ENCODE peak calls at places on chromosome 17, in four cellular contexts. One of them, this sample, is unnamed.

GRCh38 chr17:72134560-72135399 is 14.0 kb downstream of the SOX9 start:
- DNase-seq in GM23338: no peak
- DNase-seq in GM23248: peak; percentile 45
- DNase-seq in OCI-LY7: no peak
- DNase-seq in this sample: peak; percentile 59

GRCh38 chr17:32546031-32546444 is 59.2 kb downstream of the CDK5R1 start:
- DNase-seq in GM23338: peak; percentile 91
- DNase-seq in GM23248: no peak
- DNase-seq in OCI-LY7: no peak
- DNase-seq in this sample: no peak

GRCh38 chr17:35104844-35105450 is 14.7 kb downstream of the RAD51D start:
- DNase-seq in GM23338: no peak
- DNase-seq in GM23248: no peak
- DNase-seq in OCI-LY7: no peak
- DNase-seq in this sample: no peak

GRCh38 chr17:20074001-20074400 is 64.8 kb downstream of the SPECC1 start:
- DNase-seq in GM23338: no peak
- DNase-seq in GM23248: no peak
- DNase-seq in OCI-LY7: no peak
- DNase-seq in this sample: no peak

GRCh38 chr17:63960430-63960829 is 12.3 kb downstream of the SCN4A start:
- DNase-seq in GM23338: peak; percentile 30
- DNase-seq in GM23248: no peak
- DNase-seq in OCI-LY7: no peak
- DNase-seq in this sample: no peak

GRCh38 chr17:52157161-52157560 is 1.4 kb downstream of the CA10 start:
- DNase-seq in GM23338: peak; percentile 52
- DNase-seq in GM23248: no peak
- DNase-seq in OCI-LY7: no peak
- DNase-seq in this sample: no peak

GRCh38 chr17:30263552-30264333 is 28.0 kb downstream of the BLMH start:
- DNase-seq in GM23338: no peak
- DNase-seq in GM23248: peak; percentile 15
- DNase-seq in OCI-LY7: no peak
- DNase-seq in this sample: no peak

GRCh38 chr17:8173871-8174322 is 2.3 kb downstream of the TMEM107 start:
- DNase-seq in GM23338: peak; percentile 69
- DNase-seq in GM23248: peak; percentile 22
- DNase-seq in OCI-LY7: peak; percentile 44
- DNase-seq in this sample: no peak

GRCh38 chr17:18860161-18860972 is 2.4 kb downstream of the PRPSAP2 start:
- DNase-seq in GM23338: no peak
- DNase-seq in GM23248: peak; percentile 53
- DNase-seq in OCI-LY7: no peak
- DNase-seq in this sample: peak; percentile 61

GRCh38 chr17:56699186-56699895 is 105.8 kb downstream of the NOG start:
- DNase-seq in GM23338: peak; percentile 80
- DNase-seq in GM23248: peak; percentile 99
- DNase-seq in OCI-LY7: no peak
- DNase-seq in this sample: peak; percentile 100

GRCh38 chr17:29005936-29006438 is at the start of gene SEZ6:
- DNase-seq in GM23338: peak; percentile 95
- DNase-seq in GM23248: peak; percentile 78
- DNase-seq in OCI-LY7: peak; percentile 44
- DNase-seq in this sample: peak; percentile 40

GRCh38 chr17:65656390-65657250 is 95.2 kb upstream of the AXIN2 start:
- DNase-seq in GM23338: no peak
- DNase-seq in GM23248: peak; percentile 43
- DNase-seq in OCI-LY7: no peak
- DNase-seq in this sample: no peak

GRCh38 chr17:1177099-1177996 is 2.4 kb downstream of the ABR start:
- DNase-seq in GM23338: no peak
- DNase-seq in GM23248: peak; percentile 72
- DNase-seq in OCI-LY7: no peak
- DNase-seq in this sample: peak; percentile 19

GRCh38 chr17:29363716-29364115 is 26.4 kb upstream of the TAOK1 start:
- DNase-seq in GM23338: no peak
- DNase-seq in GM23248: no peak
- DNase-seq in OCI-LY7: no peak
- DNase-seq in this sample: no peak

GRCh38 chr17:28807925-28808641 is 34.5 kb downstream of the FAM222B start:
- DNase-seq in GM23338: no peak
- DNase-seq in GM23248: peak; percentile 91
- DNase-seq in OCI-LY7: no peak
- DNase-seq in this sample: peak; percentile 74

GRCh38 chr17:74153821-74154430 is 49.6 kb upstream of the RPL38 start:
- DNase-seq in GM23338: no peak
- DNase-seq in GM23248: no peak
- DNase-seq in OCI-LY7: no peak
- DNase-seq in this sample: no peak

GRCh38 chr17:10349403-10349802 is 23.4 kb downstream of the MYH13 start:
- DNase-seq in GM23338: peak; percentile 69
- DNase-seq in GM23248: peak; percentile 11
- DNase-seq in OCI-LY7: no peak
- DNase-seq in this sample: no peak

GRCh38 chr17:77526728-77527355 is 386.1 kb downstream of the SEC14L1 start:
- DNase-seq in GM23338: no peak
- DNase-seq in GM23248: no peak
- DNase-seq in OCI-LY7: no peak
- DNase-seq in this sample: no peak

GRCh38 chr17:78962345-78962983 is 17.3 kb downstream of the LGALS3BP start:
- DNase-seq in GM23338: no peak
- DNase-seq in GM23248: peak; percentile 59
- DNase-seq in OCI-LY7: no peak
- DNase-seq in this sample: peak; percentile 76

GRCh38 chr17:2701996-2702741 is 9.4 kb downstream of the CLUH start:
- DNase-seq in GM23338: peak; percentile 50
- DNase-seq in GM23248: no peak
- DNase-seq in OCI-LY7: no peak
- DNase-seq in this sample: no peak

GRCh38 chr17:75077490-75078096 is 10.2 kb upstream of the SLC16A5 start:
- DNase-seq in GM23338: peak; percentile 66
- DNase-seq in GM23248: peak; percentile 47
- DNase-seq in OCI-LY7: peak; percentile 56
- DNase-seq in this sample: no peak

GRCh38 chr17:5263441-5263840 is 18.6 kb upstream of the RABEP1 start:
- DNase-seq in GM23338: no peak
- DNase-seq in GM23248: no peak
- DNase-seq in OCI-LY7: no peak
- DNase-seq in this sample: peak; percentile 59

GRCh38 chr17:74748529-74749261 is at the start of gene NHERF1:
- DNase-seq in GM23338: peak; percentile 95
- DNase-seq in GM23248: peak; percentile 97
- DNase-seq in OCI-LY7: peak; percentile 99
- DNase-seq in this sample: peak; percentile 98

GRCh38 chr17:69857412-69857835 is 217.6 kb upstream of the KCNJ16 start:
- DNase-seq in GM23338: no peak
- DNase-seq in GM23248: peak; percentile 82
- DNase-seq in OCI-LY7: no peak
- DNase-seq in this sample: peak; percentile 97

GRCh38 chr17:35786941-35787432 is 8.5 kb downstream of the MMP28 start:
- DNase-seq in GM23338: no peak
- DNase-seq in GM23248: peak; percentile 35
- DNase-seq in OCI-LY7: no peak
- DNase-seq in this sample: peak; percentile 41

GRCh38 chr17:45841883-45842525 is 2.7 kb upstream of the SPPL2C start:
- DNase-seq in GM23338: no peak
- DNase-seq in GM23248: no peak
- DNase-seq in OCI-LY7: no peak
- DNase-seq in this sample: peak; percentile 39

DNA sequence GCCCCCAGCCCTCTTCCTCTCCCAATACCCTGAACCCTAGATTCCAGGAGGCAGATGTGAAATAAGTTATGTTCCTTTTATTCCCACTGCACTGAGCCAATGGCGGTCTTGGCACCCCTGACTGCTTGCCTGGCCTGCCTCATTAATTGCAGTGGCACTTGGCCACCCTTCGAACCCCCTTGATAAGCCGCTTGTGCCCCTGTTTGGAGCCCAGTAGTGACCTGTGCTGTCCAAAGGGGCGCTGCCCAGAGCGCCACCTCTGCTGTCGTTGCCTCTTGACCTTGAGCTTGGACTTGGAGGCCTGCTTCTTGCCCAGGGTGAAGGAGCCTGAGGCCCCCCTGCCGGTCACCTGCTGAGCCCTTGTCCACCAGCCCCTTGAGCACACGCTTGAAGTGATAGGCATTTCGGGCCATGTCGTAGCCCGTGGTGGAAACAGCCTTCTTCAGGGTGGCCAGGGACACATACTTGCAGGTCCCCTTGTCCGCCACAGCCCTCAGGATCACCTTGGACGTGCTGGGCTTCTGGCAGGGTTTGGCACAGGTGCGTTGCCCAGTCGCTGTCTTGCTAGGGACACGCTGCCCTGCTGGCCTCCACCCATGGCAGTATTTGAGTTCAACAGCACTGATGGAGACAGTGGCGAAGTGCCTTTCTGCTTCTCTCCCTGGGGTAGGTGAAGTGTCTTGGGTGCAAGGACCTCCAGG is 5.7 kb downstream of the SGCA start:
- DNase-seq in GM23338: no peak
- DNase-seq in GM23248: no peak
- DNase-seq in OCI-LY7: no peak
- DNase-seq in this sample: no peak
- TF ChIP-seq EZH2phosphoT487 in GM23338: no peak
- TF ChIP-seq EZH2phosphoT487 in GM23248: no peak
- TF ChIP-seq EZH2phosphoT487 in OCI-LY7: no peak
- TF ChIP-seq EZH2phosphoT487 in this sample: no peak

DNA sequence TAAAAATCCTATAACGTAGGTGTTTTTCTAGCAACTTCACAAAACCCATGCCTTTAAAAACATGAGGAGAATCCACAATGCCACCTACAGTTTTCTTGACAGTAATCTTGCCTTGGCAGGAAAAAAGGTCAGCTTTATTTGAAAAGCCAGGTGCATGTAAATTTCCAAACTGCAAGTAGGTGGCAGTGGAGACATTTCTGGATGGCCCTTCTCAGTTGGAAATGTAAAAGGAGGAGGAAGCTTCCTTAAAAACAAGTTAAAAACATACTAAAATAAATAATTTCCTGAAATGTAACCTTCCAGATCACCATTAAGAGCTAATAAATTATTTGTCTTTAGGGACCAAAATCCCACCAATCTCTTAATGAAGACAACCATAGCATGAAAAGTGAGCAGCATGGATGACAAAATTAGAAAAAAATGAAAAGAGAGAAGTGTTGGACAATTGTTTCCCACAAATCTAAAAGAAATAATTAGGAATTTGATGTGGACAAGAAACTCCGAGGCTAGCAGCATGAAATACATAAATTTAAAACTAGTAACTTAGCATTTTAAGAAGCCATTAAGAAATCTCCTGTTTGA is 152.2 kb downstream of the SNX11 start:
- DNase-seq in GM23338: peak; percentile 79
- DNase-seq in GM23248: peak; percentile 58
- DNase-seq in OCI-LY7: peak; percentile 41
- DNase-seq in this sample: peak; percentile 87
- TF ChIP-seq EZH2phosphoT487 in GM23338: no peak
- TF ChIP-seq EZH2phosphoT487 in GM23248: no peak
- TF ChIP-seq EZH2phosphoT487 in OCI-LY7: no peak
- TF ChIP-seq EZH2phosphoT487 in this sample: no peak

GRCh38 chr17:80028030-80028429 is 7.6 kb downstream of the TBC1D16 start:
- DNase-seq in GM23338: no peak
- DNase-seq in GM23248: no peak
- DNase-seq in OCI-LY7: no peak
- DNase-seq in this sample: no peak

GRCh38 chr17:80025796-80026195 is 9.9 kb downstream of the TBC1D16 start:
- DNase-seq in GM23338: no peak
- DNase-seq in GM23248: no peak
- DNase-seq in OCI-LY7: no peak
- DNase-seq in this sample: no peak

GRCh38 chr17:80025140-80025539 is 10.5 kb downstream of the TBC1D16 start:
- DNase-seq in GM23338: peak; percentile 63
- DNase-seq in GM23248: no peak
- DNase-seq in OCI-LY7: no peak
- DNase-seq in this sample: no peak

GRCh38 chr17:80027043-80027435 is 8.6 kb downstream of the TBC1D16 start:
- DNase-seq in GM23338: no peak
- DNase-seq in GM23248: no peak
- DNase-seq in OCI-LY7: no peak
- DNase-seq in this sample: no peak

GRCh38 chr17:80026359-80027042 is 9.2 kb downstream of the TBC1D16 start:
- DNase-seq in GM23338: no peak
- DNase-seq in GM23248: no peak
- DNase-seq in OCI-LY7: no peak
- DNase-seq in this sample: no peak
- TF ChIP-seq EZH2phosphoT487 in GM23338: no peak
- TF ChIP-seq EZH2phosphoT487 in GM23248: no peak
- TF ChIP-seq EZH2phosphoT487 in OCI-LY7: no peak
- TF ChIP-seq EZH2phosphoT487 in this sample: no peak

GRCh38 chr17:67262420-67262819 is 17.4 kb upstream of the HELZ start:
- DNase-seq in GM23338: no peak
- DNase-seq in GM23248: no peak
- DNase-seq in OCI-LY7: no peak
- DNase-seq in this sample: no peak

GRCh38 chr17:67256075-67256732 is 11.2 kb upstream of the HELZ start:
- DNase-seq in GM23338: no peak
- DNase-seq in GM23248: no peak
- DNase-seq in OCI-LY7: no peak
- DNase-seq in this sample: no peak

GRCh38 chr17:67265620-67266019 is 20.6 kb upstream of the HELZ start:
- DNase-seq in GM23338: no peak
- DNase-seq in GM23248: no peak
- DNase-seq in OCI-LY7: no peak
- DNase-seq in this sample: no peak

GRCh38 chr17:67258836-67259468 is 14.0 kb upstream of the HELZ start:
- DNase-seq in GM23338: no peak
- DNase-seq in GM23248: no peak
- DNase-seq in OCI-LY7: no peak
- DNase-seq in this sample: no peak

DNA sequence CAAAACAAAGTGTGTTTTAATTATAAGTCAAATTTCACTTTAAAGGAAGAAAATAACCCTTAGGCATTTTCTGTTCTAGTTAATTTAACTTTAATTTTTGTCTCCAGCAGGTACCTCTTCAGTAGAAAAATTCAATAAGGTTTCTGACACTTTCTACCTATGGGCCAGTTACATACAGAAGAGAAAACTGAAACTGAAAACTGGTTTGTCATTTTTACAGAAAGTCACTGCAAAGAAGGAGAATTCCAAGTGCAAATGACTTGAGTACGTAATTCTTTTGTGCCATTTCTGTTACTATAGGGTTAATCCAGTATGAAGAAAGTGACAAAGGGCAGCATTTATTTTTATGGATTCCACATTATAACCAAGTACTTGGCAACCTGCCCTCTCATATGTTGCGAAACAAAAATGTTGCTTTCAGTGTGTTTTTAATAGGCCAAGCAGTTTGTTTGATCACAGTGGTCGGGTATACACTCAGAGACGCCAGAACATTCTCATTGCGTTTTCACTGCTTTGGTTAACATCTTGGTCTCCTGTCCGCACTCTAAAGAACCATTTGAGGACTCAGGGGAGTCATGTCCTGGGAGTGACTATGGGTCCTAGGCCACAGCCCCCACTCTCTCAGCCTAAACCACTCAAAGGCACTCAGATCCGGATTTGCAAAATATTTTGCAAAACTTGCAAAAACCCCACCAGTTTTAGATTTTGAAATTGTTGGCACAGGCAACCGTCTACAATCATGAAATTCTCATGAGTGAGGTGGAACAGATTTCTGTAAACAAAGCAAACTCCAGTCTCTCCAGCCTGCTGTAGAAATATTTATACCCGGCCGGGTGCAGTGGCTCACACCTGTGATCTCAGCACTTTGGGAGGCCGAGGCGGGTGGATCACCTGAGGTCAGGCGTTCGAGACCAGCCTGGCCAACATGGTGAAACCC is 15.3 kb upstream of the HELZ start:
- DNase-seq in GM23338: no peak
- DNase-seq in GM23248: peak; percentile 74
- DNase-seq in OCI-LY7: no peak
- DNase-seq in this sample: peak; percentile 47
- TF ChIP-seq EZH2phosphoT487 in GM23338: no peak
- TF ChIP-seq EZH2phosphoT487 in GM23248: no peak
- TF ChIP-seq EZH2phosphoT487 in OCI-LY7: no peak
- TF ChIP-seq EZH2phosphoT487 in this sample: no peak

This sample was measured in PC-3.